ENCODE peak calls at places on chromosomes 16 and 17, in five cellular contexts. Y is HEK293T; G is BJ; M is activated T-helper 9 cell treated with anti-CD3 and anti-CD28 coated beads, Interleukin-2, amount 50 U/mL, for 16 hours; T is EH. I is an unnamed sample.

GRCh38 chr17:79075433-79075805 is 795 bp downstream of the ENGASE start:
- DNase-seq in T (peak), M (no peak), G (no peak), Y (no peak), I (no peak)

GRCh38 chr17:61390479-61390791 is 9.2 kb upstream of the TBX2 start:
- DNase-seq in Y (no peak), G (no peak), M (no peak), T (no peak), I (no peak)

GRCh38 chr16:55701442-55702319 is 45.9 kb downstream of the SLC6A2 start:
- DNase-seq in G (no peak), Y (peak), M (no peak), T (peak), I (no peak)

GRCh38 chr17:64484380-64484779 is 12.5 kb downstream of the POLG2 start:
- DNase-seq in T (no peak), G (no peak), Y (no peak), M (no peak), I (no peak)

GRCh38 chr17:81305051-81305630 is 10.0 kb upstream of the SLC38A10 start:
- DNase-seq in T (no peak), M (no peak), Y (no peak), G (no peak), I (no peak)

GRCh38 chr16:54326266-54326662 is 39.7 kb upstream of the IRX3 start:
- DNase-seq in Y (no peak), M (no peak), T (peak), G (no peak), I (no peak)

GRCh38 chr16:87350681-87351319 is 32.8 kb downstream of the FBXO31 start:
- DNase-seq in M (no peak), T (peak), G (peak), Y (no peak), I (peak)

GRCh38 chr16:23950898-23951297 is 115.1 kb downstream of the PRKCB start:
- DNase-seq in G (no peak), T (peak), M (no peak), Y (no peak), I (no peak)

GRCh38 chr16:12544477-12545291 is 259.0 kb downstream of the CPPED1 start:
- DNase-seq in T (no peak), G (no peak), M (no peak), Y (no peak), I (no peak)

GRCh38 chr17:74458835-74459234 is 7.6 kb upstream of the CD300A start:
- DNase-seq in M (no peak), G (no peak), T (no peak), Y (no peak), I (no peak)

GRCh38 chr16:77213542-77214108 is 14.4 kb downstream of the SYCE1L start:
- DNase-seq in G (peak), T (peak), M (no peak), Y (no peak), I (peak)

GRCh38 chr17:38444151-38444550 is 15.9 kb downstream of the ARHGAP23 start:
- DNase-seq in M (peak), Y (peak), G (no peak), T (peak), I (no peak)

GRCh38 chr16:75029854-75030253 is 31.0 kb downstream of the ZNRF1 start:
- DNase-seq in G (peak), T (peak), M (no peak), Y (no peak), I (no peak)

GRCh38 chr16:16092925-16093624 is 130.2 kb downstream of the ABCC6 start:
- DNase-seq in M (no peak), T (peak), G (no peak), Y (no peak), I (no peak)

GRCh38 chr16:50324345-50324744 is 44.4 kb downstream of the BRD7 start:
- DNase-seq in T (no peak), M (no peak), G (no peak), Y (no peak), I (no peak)

GRCh38 chr16:71460246-71460645 is 1.8 kb downstream of the ZNF23 start:
- DNase-seq in G (peak), M (no peak), Y (no peak), T (peak), I (peak)

GRCh38 chr16:89324056-89325010 is 106.8 kb downstream of the ZNF778 start:
- DNase-seq in M (peak), T (peak), G (no peak), Y (no peak), I (no peak)

GRCh38 chr16:2365397-2365796 is 24.9 kb upstream of the ABCA3 start:
- DNase-seq in G (no peak), Y (no peak), T (no peak), M (no peak), I (no peak)

GRCh38 chr17:57861737-57862409 is 12.0 kb upstream of the MRPS23 start:
- DNase-seq in Y (no peak), M (no peak), G (no peak), T (peak), I (no peak)

GRCh38 chr16:18945233-18945632 is 19.0 kb upstream of the SMG1 start:
- DNase-seq in M (no peak), G (no peak), Y (no peak), T (no peak), I (no peak)

GRCh38 chr17:48498168-48498840 is 32.5 kb downstream of the HOXB1 start:
- DNase-seq in G (no peak), T (no peak), M (no peak), Y (no peak), I (no peak)